ENCODE peak calls at places on chromosomes 7 and 10, in nine cellular contexts. One of them, this sample, is unnamed.
A peak's percentile ranks its signal among the peaks of the same experiment; 100 is the strongest.

GRCh38 chr7:74032191-74032490 is 4.2 kb downstream of the ELN start:
- DNase-seq in glutamatergic neuron: no peak
- DNase-seq in A673: peak; percentile 70
- DNase-seq in mammary epithelial cell: peak; percentile 47
- DNase-seq in H9: no peak
- DNase-seq in T-helper 9 cell: no peak
- DNase-seq in hepatic stellate cell: peak; percentile 57
- DNase-seq in endothelial cell: no peak
- DNase-seq in transverse colon: no peak
- DNase-seq in this sample: no peak

GRCh38 chr10:14263041-14263440 is 67.7 kb downstream of the FRMD4A start:
- DNase-seq in glutamatergic neuron: no peak
- DNase-seq in A673: no peak
- DNase-seq in mammary epithelial cell: no peak
- DNase-seq in H9: no peak
- DNase-seq in T-helper 9 cell: no peak
- DNase-seq in hepatic stellate cell: no peak
- DNase-seq in endothelial cell: no peak
- DNase-seq in transverse colon: no peak
- DNase-seq in this sample: no peak

GRCh38 chr10:127338391-127339108 is 142.2 kb upstream of the INSYN2A start:
- DNase-seq in glutamatergic neuron: no peak
- DNase-seq in A673: peak; percentile 44
- DNase-seq in mammary epithelial cell: no peak
- DNase-seq in H9: no peak
- DNase-seq in T-helper 9 cell: no peak
- DNase-seq in hepatic stellate cell: no peak
- DNase-seq in endothelial cell: no peak
- DNase-seq in transverse colon: no peak
- DNase-seq in this sample: no peak

GRCh38 chr7:50621206-50621605 is 56.0 kb upstream of the DDC start:
- DNase-seq in glutamatergic neuron: no peak
- DNase-seq in A673: no peak
- DNase-seq in mammary epithelial cell: no peak
- DNase-seq in H9: no peak
- DNase-seq in T-helper 9 cell: no peak
- DNase-seq in hepatic stellate cell: no peak
- DNase-seq in endothelial cell: no peak
- DNase-seq in transverse colon: no peak
- DNase-seq in this sample: no peak

GRCh38 chr10:31319602-31320178 is 674 bp downstream of the ZEB1 start:
- DNase-seq in glutamatergic neuron: peak; percentile 34
- DNase-seq in A673: no peak
- DNase-seq in mammary epithelial cell: no peak
- DNase-seq in H9: no peak
- DNase-seq in T-helper 9 cell: no peak
- DNase-seq in hepatic stellate cell: no peak
- DNase-seq in endothelial cell: peak; percentile 16
- DNase-seq in transverse colon: no peak
- DNase-seq in this sample: no peak

GRCh38 chr10:108454793-108455192 is 1290.3 kb upstream of the SORCS1 start:
- DNase-seq in glutamatergic neuron: no peak
- DNase-seq in A673: no peak
- DNase-seq in mammary epithelial cell: no peak
- DNase-seq in H9: no peak
- DNase-seq in T-helper 9 cell: no peak
- DNase-seq in hepatic stellate cell: no peak
- DNase-seq in endothelial cell: no peak
- DNase-seq in transverse colon: no peak
- DNase-seq in this sample: no peak

GRCh38 chr10:104268691-104269645 is at the start of gene GSTO2:
- DNase-seq in glutamatergic neuron: peak; percentile 98
- DNase-seq in A673: peak; percentile 99
- DNase-seq in mammary epithelial cell: peak; percentile 99
- DNase-seq in H9: peak; percentile 100
- DNase-seq in T-helper 9 cell: peak; percentile 96
- DNase-seq in hepatic stellate cell: peak; percentile 75
- DNase-seq in endothelial cell: peak; percentile 97
- DNase-seq in transverse colon: peak; percentile 99
- DNase-seq in this sample: peak; percentile 94

GRCh38 chr7:131249003-131249402 is 78.7 kb upstream of the MKLN1 start:
- DNase-seq in glutamatergic neuron: peak; percentile 24
- DNase-seq in A673: peak; percentile 17
- DNase-seq in mammary epithelial cell: peak; percentile 89
- DNase-seq in H9: no peak
- DNase-seq in T-helper 9 cell: no peak
- DNase-seq in hepatic stellate cell: peak; percentile 92
- DNase-seq in endothelial cell: no peak
- DNase-seq in transverse colon: peak; percentile 37
- DNase-seq in this sample: no peak

GRCh38 chr10:128431506-128431905 is 305.3 kb upstream of the MKI67 start:
- DNase-seq in glutamatergic neuron: no peak
- DNase-seq in A673: no peak
- DNase-seq in mammary epithelial cell: no peak
- DNase-seq in H9: no peak
- DNase-seq in T-helper 9 cell: no peak
- DNase-seq in hepatic stellate cell: no peak
- DNase-seq in endothelial cell: no peak
- DNase-seq in transverse colon: no peak
- DNase-seq in this sample: no peak

GRCh38 chr7:30750574-30751256 is 1.2 kb upstream of the INMT start:
- DNase-seq in glutamatergic neuron: peak; percentile 40
- DNase-seq in A673: no peak
- DNase-seq in mammary epithelial cell: no peak
- DNase-seq in H9: no peak
- DNase-seq in T-helper 9 cell: no peak
- DNase-seq in hepatic stellate cell: peak; percentile 89
- DNase-seq in endothelial cell: no peak
- DNase-seq in transverse colon: peak; percentile 62
- DNase-seq in this sample: no peak